ENCODE peak calls at places on chromosomes 12 and 14, in four cellular contexts. W is PC-9, O is PC-3, B is MM.1S. D is an unnamed sample.

GRCh38 chr14:34911209-34912150 is 36.3 kb upstream of the BAZ1A start:
- DNase-seq in W (no peak), O (peak; percentile 54), B (no peak), D (no peak)

GRCh38 chr14:46048127-46048526 is 603.5 kb downstream of the RPL10L start:
- DNase-seq in W (no peak), O (peak; percentile 90), B (no peak), D (peak; percentile 80)

GRCh38 chr14:86541969-86542368 is 1012.0 kb downstream of the FLRT2 start:
- DNase-seq in W (no peak), O (no peak), B (peak; percentile 8), D (no peak)

GRCh38 chr12:20392339-20392738 is 24.0 kb downstream of the PDE3A start:
- DNase-seq in W (no peak), O (no peak), B (no peak), D (no peak)

GRCh38 chr12:93979189-93979588 is 169.2 kb upstream of the PLXNC1 start:
- DNase-seq in W (no peak), O (peak; percentile 65), B (peak; percentile 45), D (no peak)

GRCh38 chr14:88023658-88024187 is 18.8 kb downstream of the GPR65 start:
- DNase-seq in W (no peak), O (no peak), B (no peak), D (no peak)

GRCh38 chr14:65263161-65263788 is 149.3 kb upstream of the FUT8 start:
- DNase-seq in W (no peak), O (peak; percentile 65), B (no peak), D (no peak)

GRCh38 chr12:120037851-120038250 is 48.8 kb downstream of the BICDL1 start:
- DNase-seq in W (no peak), O (peak; percentile 18), B (no peak), D (no peak)

GRCh38 chr12:26428420-26428819 is 233.0 kb downstream of the SSPN start:
- DNase-seq in W (no peak), O (no peak), B (no peak), D (no peak)

GRCh38 chr12:109422251-109422650 is 54.8 kb downstream of the KCTD10 start:
- DNase-seq in W (no peak), O (no peak), B (no peak), D (no peak)

GRCh38 chr12:24777359-24777758 is 171.5 kb downstream of the BCAT1 start:
- DNase-seq in W (no peak), O (no peak), B (no peak), D (no peak)

GRCh38 chr12:27571463-27571862 is 47.5 kb downstream of the PPFIBP1 start:
- DNase-seq in W (no peak), O (peak; percentile 54), B (no peak), D (no peak)

GRCh38 chr12:124398578-124399227 is 103.8 kb downstream of the RFLNA start:
- DNase-seq in W (no peak), O (no peak), B (no peak), D (no peak)
- H3K4me1 ChIP-seq in W (peaks cover 21% of the 10 kb centered on the region), O (peaks cover 25% of the 10 kb centered on the region), B (no peaks in the 10 kb centered on the region), D (peaks cover 19% of the 10 kb centered on the region)

DNA sequence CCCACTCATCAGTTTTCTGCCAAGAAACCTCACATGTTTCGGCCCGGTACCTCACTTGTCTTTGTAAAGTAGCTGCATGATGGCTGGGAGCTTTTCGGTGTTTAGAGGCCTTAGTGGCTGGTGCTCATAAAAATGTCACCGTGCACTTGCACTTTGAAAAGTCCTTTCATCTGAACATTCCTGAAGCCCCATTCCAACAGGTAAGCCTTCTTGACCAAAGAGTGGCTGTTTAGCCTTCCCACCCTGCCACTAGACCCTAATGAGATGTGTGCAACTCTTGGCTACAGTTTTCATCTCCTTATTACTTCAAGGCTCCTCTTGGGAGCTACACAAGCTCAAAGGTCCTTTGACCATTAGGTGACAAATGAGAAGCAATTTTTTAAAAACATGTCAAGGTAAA is 135.2 kb downstream of the HMGA2 start:
- DNase-seq in W (no peak), O (no peak), B (no peak), D (no peak)
- H3F3A ChIP-seq in W (peaks cover 52% of the 10 kb centered on the region), O (peaks cover 19% of the 10 kb centered on the region), B (no peaks in the 10 kb centered on the region), D (no peaks in the 10 kb centered on the region)

GRCh38 chr12:2797721-2798418 is 3.1 kb downstream of the FKBP4 start:
- DNase-seq in W (no peak), O (no peak), B (no peak), D (no peak)

GRCh38 chr12:2794261-2794735 is 472 bp upstream of the FKBP4 start:
- DNase-seq in W (no peak), O (no peak), B (no peak), D (no peak)

GRCh38 chr12:2794736-2795289 is at the start of gene FKBP4:
- DNase-seq in W (peak; percentile 62), O (peak; percentile 84), B (peak; percentile 95), D (peak; percentile 92)

GRCh38 chr12:2795291-2796186 is 769 bp downstream of the FKBP4 start:
- DNase-seq in W (no peak), O (peak; percentile 49), B (peak; percentile 66), D (peak; percentile 77)

GRCh38 chr12:2796187-2796663 is 1.5 kb downstream of the FKBP4 start:
- DNase-seq in W (peak; percentile 42), O (peak; percentile 20), B (no peak), D (peak; percentile 18)
- H2AFZ ChIP-seq in W (peak overlapping the region; percentile 78), O (peak overlapping the region; percentile 57), B (peak overlapping the region; percentile 62), D (peak overlapping the region; percentile 67)

DNA sequence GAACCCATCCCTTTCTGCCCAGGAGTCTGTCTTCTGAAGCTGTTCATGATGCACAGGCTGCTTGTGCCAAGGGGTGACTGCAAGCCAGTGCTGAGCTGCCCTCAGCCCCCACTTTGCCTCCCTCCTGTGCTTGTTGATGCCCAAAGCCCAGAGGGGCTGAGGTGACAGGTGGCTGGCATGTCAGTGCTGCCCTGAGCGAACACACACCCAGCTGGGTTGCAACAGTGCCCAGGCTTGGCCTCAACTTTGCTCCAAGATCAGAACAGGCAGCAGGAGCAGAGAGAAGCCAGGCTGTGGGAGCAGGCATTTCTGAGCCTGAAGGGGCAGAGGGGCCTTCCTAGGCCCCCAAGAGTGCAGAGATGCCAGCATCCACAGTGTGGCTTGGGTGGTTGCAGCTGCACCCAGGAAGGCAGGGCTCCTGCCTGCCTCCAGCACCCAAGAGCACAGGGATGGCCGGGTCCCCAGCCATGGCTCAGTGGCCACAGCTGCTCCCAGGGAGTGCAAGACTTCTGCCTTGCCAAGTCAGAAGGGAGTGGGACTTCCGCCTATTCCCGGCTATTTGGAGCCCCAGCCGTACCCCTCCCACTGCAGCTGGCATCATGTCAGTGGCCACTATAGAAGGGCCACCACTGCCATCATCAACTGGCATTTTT is 83.1 kb downstream of the SLC16A7 start:
- DNase-seq in W (no peak), O (no peak), B (no peak), D (no peak)
- H3K4me1 ChIP-seq in W (no peaks in the 10 kb centered on the region), O (no peaks in the 10 kb centered on the region), B (no peaks in the 10 kb centered on the region), D (no peaks in the 10 kb centered on the region)

GRCh38 chr12:49720214-49720613 is 13.0 kb upstream of the FMNL3 start:
- DNase-seq in W (no peak), O (peak; percentile 27), B (no peak), D (no peak)
- H3F3A ChIP-seq in W (no peaks in the 10 kb centered on the region), O (no peaks in the 10 kb centered on the region), B (no peaks in the 10 kb centered on the region), D (no peaks in the 10 kb centered on the region)

DNA sequence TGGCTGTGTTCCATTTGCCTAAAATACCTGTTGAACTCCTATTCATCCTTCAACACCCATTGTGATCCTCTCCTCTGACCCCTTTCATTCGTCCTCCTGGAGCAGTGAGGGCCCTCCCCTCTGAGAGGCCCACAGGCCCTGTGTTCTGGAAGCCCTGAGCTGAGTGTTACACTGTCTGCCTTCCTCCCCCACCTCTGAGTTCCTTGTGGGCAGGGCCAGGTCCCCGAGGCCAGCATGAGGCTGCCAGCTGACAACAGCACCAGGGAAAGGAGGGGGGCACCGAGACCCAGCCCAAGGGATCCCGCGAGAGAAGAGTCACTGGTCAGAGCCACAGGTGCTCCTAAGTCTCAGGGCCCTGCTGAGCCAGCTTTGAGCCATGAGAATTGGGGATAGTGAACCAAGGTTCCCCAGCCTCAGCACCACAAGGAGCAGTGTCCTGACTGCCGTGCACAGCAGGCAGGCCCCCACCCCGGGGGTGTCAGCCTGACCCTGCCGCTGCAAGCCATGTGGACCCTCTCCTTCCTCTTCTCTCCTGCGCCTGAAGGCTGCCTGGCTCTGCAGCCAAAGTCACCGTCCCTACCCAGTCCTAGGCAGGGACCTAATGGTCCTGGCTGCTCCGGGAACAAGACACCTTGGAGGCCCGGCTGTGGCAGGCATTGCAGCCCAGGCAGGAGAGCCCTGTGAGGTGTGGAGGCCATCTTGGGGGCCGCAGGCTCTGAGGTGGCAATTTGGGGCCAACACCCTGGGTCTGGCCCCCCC is 52.5 kb downstream of the BEGAIN start:
- DNase-seq in W (no peak), O (no peak), B (no peak), D (peak; percentile 48)
- H2AFZ ChIP-seq in W (no peak overlapping the region), O (no peak overlapping the region), B (no peak overlapping the region), D (no peak overlapping the region)

DNA sequence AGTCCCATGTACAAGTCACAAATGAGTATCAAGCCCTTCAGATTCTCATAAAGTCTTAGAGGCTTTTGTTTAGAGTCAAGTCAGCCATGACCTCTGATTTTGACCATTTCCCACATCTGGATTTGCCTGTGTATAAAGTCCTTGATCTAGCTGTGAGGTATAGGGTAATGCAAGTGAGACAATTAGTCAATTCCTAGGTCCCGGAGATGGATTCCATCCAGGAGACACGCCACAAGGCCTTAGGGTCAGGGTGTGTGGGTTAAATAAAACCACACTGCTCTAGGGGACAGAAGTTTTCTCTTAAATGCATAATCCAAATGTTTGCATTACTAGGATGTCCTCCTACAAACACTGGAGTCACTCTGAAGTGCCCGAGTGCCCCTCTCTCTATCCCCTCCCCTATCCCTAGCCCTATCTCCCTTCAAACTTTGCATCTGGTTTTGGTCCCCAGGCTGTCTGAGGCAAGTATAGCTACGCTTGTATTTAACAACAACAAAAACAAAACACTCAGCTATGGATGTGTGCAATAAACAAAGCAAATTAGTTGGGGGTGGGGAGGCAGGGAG is 26.8 kb downstream of the LRIG3 start:
- DNase-seq in W (no peak), O (peak; percentile 76), B (no peak), D (no peak)
- H3K4me1 ChIP-seq in W (peaks cover 18% of the 10 kb centered on the region), O (peaks cover 32% of the 10 kb centered on the region), B (no peaks in the 10 kb centered on the region), D (no peaks in the 10 kb centered on the region)